ENCODE peak calls at places on chromosomes 13 and 19, in eight cellular contexts. X is tibial artery, V is aorta, Z is iPS DF 6.9, F is tibial nerve, Y is ascending aorta, K is Panc1, Q is neural progenitor cell. P is an unnamed sample.

GRCh38 chr13:65063753-65064152 is 2166.4 kb downstream of the PCDH9 start:
- DNase-seq in K (peak; percentile 4), V (no peak), Q (no peak), F (no peak), Z (no peak), X (no peak), Y (no peak), P (peak; percentile 12)

GRCh38 chr13:39321578-39321977 is 281.4 kb downstream of the LHFPL6 start:
- DNase-seq in Z (no peak), Y (no peak), X (peak; percentile 63), Q (no peak), F (peak; percentile 58), K (no peak), V (no peak), P (no peak)

GRCh38 chr13:49020940-49021548 is 45.3 kb downstream of the FNDC3A start:
- DNase-seq in Z (peak; percentile 7), X (no peak), K (no peak), F (no peak), Y (no peak), Q (peak; percentile 3), V (no peak), P (no peak)

GRCh38 chr13:112116187-112116950 is 49.4 kb downstream of the SOX1 start:
- DNase-seq in K (no peak), Z (no peak), F (no peak), Q (no peak), V (no peak), X (no peak), Y (no peak), P (peak; percentile 43)

GRCh38 chr13:113045214-113046007 is 60.2 kb upstream of the F7 start:
- DNase-seq in K (no peak), X (no peak), Z (no peak), F (no peak), Y (no peak), Q (no peak), V (no peak), P (peak; percentile 24)

GRCh38 chr13:101139076-101139475 is 277.2 kb downstream of the NALCN start:
- DNase-seq in K (no peak), Y (no peak), V (no peak), Z (no peak), Q (no peak), X (no peak), F (no peak), P (no peak)

GRCh38 chr13:67238277-67238859 is 8.2 kb upstream of the PCDH9 start:
- DNase-seq in Y (no peak), V (no peak), K (no peak), X (no peak), F (no peak), Z (no peak), Q (no peak), P (no peak)

GRCh38 chr13:25847145-25847544 is 204.7 kb downstream of the SHISA2 start:
- DNase-seq in Z (no peak), K (no peak), X (no peak), F (no peak), Q (no peak), Y (no peak), V (no peak), P (no peak)

GRCh38 chr13:83752141-83752540 is 130.1 kb downstream of the SLITRK1 start:
- DNase-seq in V (no peak), Y (no peak), F (no peak), Z (no peak), X (no peak), Q (no peak), K (no peak), P (peak; percentile 54)

GRCh38 chr19:38564981-38565685 is 52.6 kb downstream of the MAP4K1 start:
- DNase-seq in Y (no peak), V (peak; percentile 78), Z (no peak), F (no peak), X (no peak), Q (peak; percentile 41), K (no peak), P (no peak)

GRCh38 chr19:35114656-35115537 is 726 bp upstream of the FXYD3 start:
- DNase-seq in F (peak; percentile 93), K (peak; percentile 43), V (peak; percentile 91), X (peak; percentile 68), Z (peak; percentile 80), Q (peak; percentile 85), Y (peak; percentile 80), P (no peak)

GRCh38 chr13:111927181-111927540 is 139.8 kb upstream of the SOX1 start:
- DNase-seq in K (no peak), X (no peak), Y (no peak), Q (no peak), Z (no peak), F (no peak), V (no peak), P (no peak)

GRCh38 chr19:31214086-31214485 is 135.2 kb downstream of the TSHZ3 start:
- DNase-seq in Y (peak; percentile 89), F (peak; percentile 27), V (peak; percentile 76), Q (no peak), Z (no peak), X (peak; percentile 59), K (peak; percentile 80), P (peak; percentile 94)

GRCh38 chr19:12789098-12789903 is 2.0 kb upstream of the JUNB start:
- DNase-seq in Z (no peak), K (no peak), X (no peak), F (no peak), Q (peak; percentile 72), V (no peak), Y (no peak), P (peak; percentile 64)

GRCh38 chr13:50453238-50453637 is 390.3 kb downstream of the DLEU7 start:
- DNase-seq in Y (no peak), V (no peak), Q (no peak), Z (no peak), F (no peak), K (no peak), X (no peak), P (no peak)

GRCh38 chr19:18849838-18850400 is 18.2 kb downstream of the UPF1 start:
- DNase-seq in K (no peak), Q (no peak), V (peak; percentile 64), F (no peak), Y (no peak), X (no peak), Z (no peak), P (no peak)

GRCh38 chr13:90448466-90449037 is 898.9 kb upstream of the MIR17HG start:
- DNase-seq in F (no peak), V (no peak), K (no peak), Y (no peak), X (no peak), Q (no peak), Z (no peak), P (no peak)

GRCh38 chr19:5679289-5680082 is 830 bp downstream of the MICOS13 start:
- DNase-seq in X (no peak), V (no peak), Q (no peak), K (no peak), Z (no peak), F (no peak), Y (no peak), P (no peak)

GRCh38 chr13:44191504-44192171 is 182.0 kb upstream of the SERP2 start:
- DNase-seq in X (peak; percentile 51), Z (peak; percentile 22), K (no peak), Y (peak; percentile 77), Q (peak; percentile 83), F (peak; percentile 77), V (no peak), P (peak; percentile 49)

GRCh38 chr19:7862413-7862951 is 11.7 kb downstream of the PRR36 start:
- DNase-seq in F (no peak), X (no peak), Q (peak; percentile 96), K (no peak), Z (no peak), Y (no peak), V (no peak), P (no peak)

GRCh38 chr19:7863157-7863970 is 10.8 kb downstream of the PRR36 start:
- DNase-seq in F (no peak), X (no peak), K (no peak), Q (peak; percentile 73), V (no peak), Z (no peak), Y (no peak), P (no peak)

GRCh38 chr19:7860166-7860901 is 13.9 kb downstream of the PRR36 start:
- DNase-seq in Y (no peak), Q (no peak), X (no peak), V (no peak), Z (no peak), F (no peak), K (no peak), P (no peak)

GRCh38 chr19:7860902-7861618 is 13.1 kb downstream of the PRR36 start:
- DNase-seq in V (no peak), Y (no peak), K (no peak), X (no peak), F (no peak), Q (no peak), Z (no peak), P (no peak)

GRCh38 chr19:7861619-7862412 is 12.4 kb downstream of the PRR36 start:
- DNase-seq in V (no peak), Q (peak; percentile 64), F (no peak), Y (no peak), Z (no peak), K (no peak), X (no peak), P (no peak)
- H3K4me3 ChIP-seq in V (no peak overlapping the region), Q (peak overlapping the region; percentile 66), F (no peak overlapping the region), Y (peak overlapping the region; percentile 21), Z (peak overlapping the region; percentile 37), K (no peak overlapping the region), X (no peak overlapping the region), P (no peak overlapping the region)

DNA sequence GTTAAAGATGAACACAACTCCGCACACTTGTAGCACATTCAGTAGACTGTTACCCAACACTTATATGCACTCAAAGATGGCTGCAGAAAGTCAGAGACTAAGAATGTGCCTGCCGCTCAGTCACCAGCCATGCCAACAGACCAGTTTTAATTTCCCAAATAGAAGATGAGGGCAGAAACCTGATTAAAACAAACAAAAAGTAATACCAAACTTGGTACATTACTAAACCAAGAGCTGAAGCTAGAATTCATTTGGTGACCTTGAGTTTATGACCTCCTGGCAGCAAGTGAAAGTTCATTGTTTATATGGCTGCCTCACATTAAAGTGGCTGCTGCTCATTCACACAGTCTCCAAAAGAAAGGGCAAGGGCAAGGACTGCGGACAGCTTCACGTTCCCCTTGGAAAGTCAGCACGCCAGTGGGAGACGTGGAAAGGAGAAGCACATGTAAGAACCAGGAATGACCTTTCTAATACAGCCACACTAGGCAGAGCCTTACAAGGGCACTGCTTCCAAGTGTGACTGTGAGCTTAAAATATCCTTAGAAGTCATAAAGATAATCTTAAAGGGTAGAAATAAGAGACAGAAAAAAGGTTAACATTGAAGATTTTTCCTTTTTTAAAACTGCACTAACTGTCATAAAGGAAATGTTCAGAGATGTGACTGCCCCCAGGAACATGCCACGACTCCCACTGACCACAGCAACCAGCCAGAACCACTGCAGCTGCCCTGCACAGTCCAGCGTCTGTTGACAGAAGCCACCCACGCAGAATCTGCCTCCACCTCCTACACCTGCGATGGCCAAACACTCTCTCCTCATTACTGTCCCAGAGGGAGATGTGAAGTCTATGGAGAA is 73.5 kb downstream of the STK24 start:
- DNase-seq in Z (no peak), K (no peak), Q (no peak), F (no peak), V (no peak), Y (no peak), X (no peak), P (peak; percentile 47)
- H3K4me1 ChIP-seq in Z (peaks cover 6% of the 10 kb centered on the region), K (peaks cover 26% of the 10 kb centered on the region), Q (peaks cover 34% of the 10 kb centered on the region), F (peaks cover 57% of the 10 kb centered on the region), V (peaks cover 10% of the 10 kb centered on the region), Y (peaks cover 35% of the 10 kb centered on the region), X (peaks cover 13% of the 10 kb centered on the region), P (peaks cover 31% of the 10 kb centered on the region)

GRCh38 chr13:27969866-27970229 is 733 bp upstream of the CDX2 start:
- DNase-seq in Y (peak; percentile 11), V (no peak), X (no peak), K (no peak), Q (no peak), F (no peak), Z (no peak), P (no peak)
- H3K27ac ChIP-seq in Y (no peak overlapping the region), V (no peak overlapping the region), X (no peak overlapping the region), K (no peak overlapping the region), Q (no peak overlapping the region), F (no peak overlapping the region), Z (no peak overlapping the region), P (no peak overlapping the region)

GRCh38 chr19:45364696-45365095 is 5.7 kb downstream of the ERCC2 start:
- DNase-seq in K (no peak), V (no peak), Q (no peak), X (no peak), Z (no peak), Y (no peak), F (no peak), P (no peak)
- H3K4me3 ChIP-seq in K (no peak overlapping the region), V (no peak overlapping the region), Q (no peak overlapping the region), X (no peak overlapping the region), Z (no peak overlapping the region), Y (no peak overlapping the region), F (no peak overlapping the region), P (no peak overlapping the region)